ENCODE peak calls at places on chromosome 12, in five cellular contexts. One of them, this sample, is unnamed.

GRCh38 chr12:63821781-63822251 is 22.7 kb upstream of the SRGAP1 start:
- DNase-seq in BJ: no peak
- DNase-seq in gastrocnemius medialis: no peak
- DNase-seq in AG09309: no peak
- DNase-seq in esophagus muscularis mucosa: no peak
- DNase-seq in this sample: no peak

GRCh38 chr12:119417440-119417839 is 82.9 kb downstream of the CCDC60 start:
- DNase-seq in BJ: no peak
- DNase-seq in gastrocnemius medialis: no peak
- DNase-seq in AG09309: no peak
- DNase-seq in esophagus muscularis mucosa: no peak
- DNase-seq in this sample: no peak

GRCh38 chr12:101935769-101936741 is 58.7 kb downstream of the DRAM1 start:
- DNase-seq in BJ: peak
- DNase-seq in gastrocnemius medialis: peak
- DNase-seq in AG09309: peak
- DNase-seq in esophagus muscularis mucosa: no peak
- DNase-seq in this sample: peak

GRCh38 chr12:55132816-55133215 is 6.6 kb downstream of the OR9K2 start:
- DNase-seq in BJ: no peak
- DNase-seq in gastrocnemius medialis: no peak
- DNase-seq in AG09309: no peak
- DNase-seq in esophagus muscularis mucosa: no peak
- DNase-seq in this sample: no peak

GRCh38 chr12:120229583-120230325 is 28.8 kb upstream of the RPLP0 start:
- DNase-seq in BJ: no peak
- DNase-seq in gastrocnemius medialis: peak
- DNase-seq in AG09309: no peak
- DNase-seq in esophagus muscularis mucosa: no peak
- DNase-seq in this sample: no peak

GRCh38 chr12:5343711-5344110 is 88.2 kb upstream of the NTF3 start:
- DNase-seq in BJ: no peak
- DNase-seq in gastrocnemius medialis: no peak
- DNase-seq in AG09309: no peak
- DNase-seq in esophagus muscularis mucosa: peak
- DNase-seq in this sample: no peak

GRCh38 chr12:121845699-121846098 is 13.0 kb downstream of the HPD start:
- DNase-seq in BJ: no peak
- DNase-seq in gastrocnemius medialis: no peak
- DNase-seq in AG09309: no peak
- DNase-seq in esophagus muscularis mucosa: no peak
- DNase-seq in this sample: no peak

GRCh38 chr12:64598831-64599230 is 11.5 kb upstream of the RASSF3 start:
- DNase-seq in BJ: no peak
- DNase-seq in gastrocnemius medialis: no peak
- DNase-seq in AG09309: no peak
- DNase-seq in esophagus muscularis mucosa: no peak
- DNase-seq in this sample: no peak

GRCh38 chr12:52167578-52167977 is 24.2 kb downstream of the KRT80 start:
- DNase-seq in BJ: no peak
- DNase-seq in gastrocnemius medialis: no peak
- DNase-seq in AG09309: no peak
- DNase-seq in esophagus muscularis mucosa: no peak
- DNase-seq in this sample: no peak

GRCh38 chr12:89663577-89664357 is 44.9 kb downstream of the ATP2B1 start:
- DNase-seq in BJ: peak
- DNase-seq in gastrocnemius medialis: no peak
- DNase-seq in AG09309: no peak
- DNase-seq in esophagus muscularis mucosa: no peak
- DNase-seq in this sample: no peak

GRCh38 chr12:104750061-104750460 is 208.0 kb downstream of the SLC41A2 start:
- DNase-seq in BJ: peak
- DNase-seq in gastrocnemius medialis: no peak
- DNase-seq in AG09309: peak
- DNase-seq in esophagus muscularis mucosa: no peak
- DNase-seq in this sample: peak

GRCh38 chr12:57743769-57744168 is 1.1 kb upstream of the TSPAN31 start:
- DNase-seq in BJ: no peak
- DNase-seq in gastrocnemius medialis: no peak
- DNase-seq in AG09309: no peak
- DNase-seq in esophagus muscularis mucosa: no peak
- DNase-seq in this sample: no peak

GRCh38 chr12:8544295-8544694 is 3.6 kb upstream of the CLEC4E start:
- DNase-seq in BJ: peak
- DNase-seq in gastrocnemius medialis: peak
- DNase-seq in AG09309: peak
- DNase-seq in esophagus muscularis mucosa: no peak
- DNase-seq in this sample: peak

GRCh38 chr12:76765598-76765997 is 1.7 kb downstream of the ZDHHC17 start:
- DNase-seq in BJ: no peak
- DNase-seq in gastrocnemius medialis: no peak
- DNase-seq in AG09309: no peak
- DNase-seq in esophagus muscularis mucosa: no peak
- DNase-seq in this sample: no peak

GRCh38 chr12:93002278-93003054 is 73.4 kb upstream of the EEA1 start:
- DNase-seq in BJ: peak
- DNase-seq in gastrocnemius medialis: no peak
- DNase-seq in AG09309: peak
- DNase-seq in esophagus muscularis mucosa: no peak
- DNase-seq in this sample: no peak

GRCh38 chr12:32809846-32810245 is 54.1 kb upstream of the YARS2 start:
- DNase-seq in BJ: no peak
- DNase-seq in gastrocnemius medialis: no peak
- DNase-seq in AG09309: no peak
- DNase-seq in esophagus muscularis mucosa: no peak
- DNase-seq in this sample: no peak

GRCh38 chr12:32894566-32894965 is 2.0 kb downstream of the PKP2 start:
- DNase-seq in BJ: no peak
- DNase-seq in gastrocnemius medialis: no peak
- DNase-seq in AG09309: no peak
- DNase-seq in esophagus muscularis mucosa: no peak
- DNase-seq in this sample: no peak

GRCh38 chr12:60112063-60112462 is 516.2 kb downstream of the SLC16A7 start:
- DNase-seq in BJ: no peak
- DNase-seq in gastrocnemius medialis: no peak
- DNase-seq in AG09309: no peak
- DNase-seq in esophagus muscularis mucosa: no peak
- DNase-seq in this sample: no peak

GRCh38 chr12:116037941-116038837 is 239.3 kb downstream of the MED13L start:
- DNase-seq in BJ: peak
- DNase-seq in gastrocnemius medialis: no peak
- DNase-seq in AG09309: peak
- DNase-seq in esophagus muscularis mucosa: no peak
- DNase-seq in this sample: peak

GRCh38 chr12:92503029-92503931 is 199.5 kb upstream of the PLEKHG7 start:
- DNase-seq in BJ: no peak
- DNase-seq in gastrocnemius medialis: peak
- DNase-seq in AG09309: no peak
- DNase-seq in esophagus muscularis mucosa: no peak
- DNase-seq in this sample: no peak

GRCh38 chr12:49279706-49280159 is 14.9 kb downstream of the TUBA1C start:
- DNase-seq in BJ: no peak
- DNase-seq in gastrocnemius medialis: no peak
- DNase-seq in AG09309: no peak
- DNase-seq in esophagus muscularis mucosa: no peak
- DNase-seq in this sample: no peak

GRCh38 chr12:94650143-94651056 is at the start of gene TMCC3:
- DNase-seq in BJ: no peak
- DNase-seq in gastrocnemius medialis: peak
- DNase-seq in AG09309: no peak
- DNase-seq in esophagus muscularis mucosa: no peak
- DNase-seq in this sample: no peak

GRCh38 chr12:69000069-69000468 is 67.1 kb upstream of the CPM start:
- DNase-seq in BJ: no peak
- DNase-seq in gastrocnemius medialis: no peak
- DNase-seq in AG09309: no peak
- DNase-seq in esophagus muscularis mucosa: no peak
- DNase-seq in this sample: no peak

GRCh38 chr12:86838264-86838663 is 582.1 kb upstream of the MGAT4C start:
- DNase-seq in BJ: no peak
- DNase-seq in gastrocnemius medialis: no peak
- DNase-seq in AG09309: no peak
- DNase-seq in esophagus muscularis mucosa: no peak
- DNase-seq in this sample: no peak

GRCh38 chr12:44653886-44654527 is 222.1 kb downstream of the NELL2 start:
- DNase-seq in BJ: no peak
- DNase-seq in gastrocnemius medialis: no peak
- DNase-seq in AG09309: no peak
- DNase-seq in esophagus muscularis mucosa: no peak
- DNase-seq in this sample: no peak

GRCh38 chr12:53466640-53467039 is 14.7 kb downstream of the PCBP2 start:
- DNase-seq in BJ: no peak
- DNase-seq in gastrocnemius medialis: peak
- DNase-seq in AG09309: no peak
- DNase-seq in esophagus muscularis mucosa: no peak
- DNase-seq in this sample: no peak

GRCh38 chr12:34352098-34352497 is 329.8 kb downstream of the ALG10 start:
- DNase-seq in BJ: no peak
- DNase-seq in gastrocnemius medialis: no peak
- DNase-seq in AG09309: no peak
- DNase-seq in esophagus muscularis mucosa: no peak
- DNase-seq in this sample: no peak

GRCh38 chr12:57173089-57173488 is 25.7 kb upstream of the LRP1-AS start:
- DNase-seq in BJ: no peak
- DNase-seq in gastrocnemius medialis: no peak
- DNase-seq in AG09309: no peak
- DNase-seq in esophagus muscularis mucosa: no peak
- DNase-seq in this sample: no peak

DNA sequence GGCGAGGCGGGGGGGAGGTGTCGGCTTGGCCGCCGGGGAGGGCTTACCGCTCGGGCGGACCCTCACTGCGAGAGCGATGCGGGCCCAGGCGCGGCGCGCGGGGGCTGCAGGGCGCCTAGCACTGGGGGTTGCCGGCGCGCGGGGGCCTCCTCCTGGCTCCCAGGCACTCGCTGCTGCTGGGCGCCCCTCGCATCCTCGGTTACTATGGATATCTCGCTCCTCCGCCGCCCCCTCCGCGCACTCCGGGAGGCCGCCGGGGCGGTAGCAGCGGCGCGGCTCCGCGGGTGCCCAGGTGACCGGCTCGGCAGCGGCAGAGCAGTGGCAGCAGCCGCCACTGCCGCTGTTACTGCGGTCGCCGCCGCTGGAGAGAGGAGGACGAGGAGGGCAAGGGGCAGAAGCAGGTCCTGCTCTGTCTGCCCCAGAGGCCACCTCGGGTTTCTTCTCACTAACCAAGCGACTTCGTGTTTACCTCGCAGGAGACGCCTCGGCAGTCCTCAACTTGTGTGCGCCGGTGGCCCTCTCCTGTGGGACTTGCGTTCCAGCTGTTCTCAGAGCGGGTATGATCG is 250.1 kb downstream of the APAF1 start:
- DNase-seq in BJ: no peak
- DNase-seq in gastrocnemius medialis: no peak
- DNase-seq in AG09309: no peak
- DNase-seq in esophagus muscularis mucosa: no peak
- DNase-seq in this sample: no peak
- TF ChIP-seq CTCF in BJ: no peak
- TF ChIP-seq CTCF in gastrocnemius medialis: no peak
- TF ChIP-seq CTCF in AG09309: no peak
- TF ChIP-seq CTCF in esophagus muscularis mucosa: no peak
- TF ChIP-seq CTCF in this sample: no peak

DNA sequence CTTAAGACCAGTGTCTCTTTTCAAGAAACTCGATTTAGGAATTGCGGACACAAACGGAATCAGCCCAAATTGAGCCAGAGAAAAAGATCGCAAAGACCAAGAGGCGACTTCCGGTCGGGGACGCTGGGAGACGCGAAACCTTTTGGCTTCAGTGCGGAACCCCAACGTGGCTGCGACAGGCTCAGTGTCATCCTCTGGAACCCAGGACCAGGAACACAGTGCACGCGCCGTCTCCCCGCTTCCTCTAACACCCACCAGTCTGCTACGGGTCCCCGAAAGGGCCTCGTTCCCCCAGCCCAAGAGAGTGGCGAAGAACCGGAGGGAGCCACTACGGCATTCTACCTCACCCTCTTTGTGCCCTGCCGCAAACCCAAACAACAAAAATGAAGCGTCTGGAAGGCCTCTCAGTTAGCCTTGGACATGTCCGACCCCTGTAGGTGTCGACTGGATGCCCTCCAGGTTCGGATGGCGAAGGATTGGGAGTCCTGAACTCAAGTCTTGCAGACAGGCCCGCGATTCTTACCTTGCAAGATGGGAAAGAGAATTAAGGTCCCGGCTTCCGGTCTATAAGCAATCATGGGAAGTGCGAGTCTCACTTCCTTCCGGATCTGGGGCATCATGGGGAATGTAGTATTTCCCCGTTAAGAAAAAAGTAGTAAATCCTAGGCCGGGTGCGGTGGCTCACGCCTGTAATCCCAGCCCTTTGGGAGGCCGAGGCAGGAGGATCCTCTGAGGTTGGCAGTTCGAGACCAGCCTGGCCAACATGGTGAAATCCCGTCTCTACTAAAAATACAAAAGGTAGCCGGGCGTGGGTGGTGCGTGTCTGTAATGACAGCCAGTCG is at the start of gene RPL6:
- DNase-seq in BJ: peak
- DNase-seq in gastrocnemius medialis: peak
- DNase-seq in AG09309: peak
- DNase-seq in esophagus muscularis mucosa: peak
- DNase-seq in this sample: peak
- TF ChIP-seq CTCF in BJ: no peak
- TF ChIP-seq CTCF in gastrocnemius medialis: no peak
- TF ChIP-seq CTCF in AG09309: no peak
- TF ChIP-seq CTCF in esophagus muscularis mucosa: no peak
- TF ChIP-seq CTCF in this sample: no peak

DNA sequence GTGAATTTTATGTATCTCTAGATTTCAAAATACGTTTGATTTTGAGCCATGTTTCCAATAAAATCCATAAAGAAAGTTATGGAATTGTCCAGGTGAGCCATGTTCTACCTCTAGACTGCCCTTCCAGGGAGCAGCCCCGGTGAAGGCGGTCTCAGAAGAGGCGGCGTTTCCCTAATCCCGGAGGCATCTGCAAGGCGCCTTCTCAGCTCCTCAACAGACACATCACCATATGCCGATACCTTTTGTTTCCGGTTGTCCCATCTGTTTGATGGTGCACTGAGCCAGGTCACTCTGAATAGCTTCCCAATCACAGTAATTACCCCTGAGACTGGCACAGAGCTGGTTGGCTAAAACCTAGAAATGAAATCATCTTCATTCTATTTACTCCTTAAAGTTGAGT is 305.5 kb upstream of the FKBP4 start:
- DNase-seq in BJ: no peak
- DNase-seq in gastrocnemius medialis: no peak
- DNase-seq in AG09309: no peak
- DNase-seq in esophagus muscularis mucosa: no peak
- DNase-seq in this sample: no peak
- TF ChIP-seq CTCF in BJ: no peak
- TF ChIP-seq CTCF in gastrocnemius medialis: no peak
- TF ChIP-seq CTCF in AG09309: no peak
- TF ChIP-seq CTCF in esophagus muscularis mucosa: no peak
- TF ChIP-seq CTCF in this sample: no peak

DNA sequence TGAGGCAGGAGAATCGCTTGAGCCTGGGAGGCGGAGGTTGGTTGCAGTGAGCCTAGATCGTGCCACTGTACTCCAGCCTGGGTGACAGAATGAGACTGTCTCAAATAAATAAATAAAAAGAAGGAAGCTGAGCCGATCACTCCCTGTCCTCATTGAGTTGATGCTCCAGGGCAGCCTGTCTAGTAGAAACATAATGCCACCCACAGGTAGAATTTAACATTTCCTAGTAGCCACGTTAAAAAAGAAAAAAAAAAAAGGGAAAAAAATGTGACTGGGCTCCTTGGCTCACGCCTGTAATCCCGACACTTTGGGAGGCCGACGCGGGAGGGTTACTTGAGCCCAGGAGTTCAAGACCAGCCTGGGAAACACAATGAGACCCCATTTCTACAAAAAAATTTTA is 135.7 kb downstream of the SCARB1 start:
- DNase-seq in BJ: no peak
- DNase-seq in gastrocnemius medialis: no peak
- DNase-seq in AG09309: no peak
- DNase-seq in esophagus muscularis mucosa: no peak
- DNase-seq in this sample: no peak
- TF ChIP-seq CTCF in BJ: no peak
- TF ChIP-seq CTCF in gastrocnemius medialis: no peak
- TF ChIP-seq CTCF in AG09309: no peak
- TF ChIP-seq CTCF in esophagus muscularis mucosa: no peak
- TF ChIP-seq CTCF in this sample: no peak

This sample was measured in HFF-Myc.